ENCODE peak calls at places on chromosomes 12 and 14, in ten cellular contexts. One of them, this sample, is unnamed.

GRCh38 chr14:79278798-79279644 is 932.3 kb downstream of the DIO2 start:
- DNase-seq in SW480: peak; percentile 96
- DNase-seq in RKO: no peak
- DNase-seq in globus pallidus: peak; percentile 38
- DNase-seq in COR-L47: peak; percentile 93
- DNase-seq in activated CD4-positive, alpha-beta T cell treated with anti-CD3 and anti-CD28 coated beads, Interleukin-2, amount 50 U/mL, for 48 hours: no peak
- DNase-seq in uterus: peak; percentile 81
- DNase-seq in astrocyte: peak; percentile 92
- DNase-seq in AG09309: peak; percentile 70
- DNase-seq in omental fat pad: peak; percentile 39
- DNase-seq in this sample: peak; percentile 83

GRCh38 chr12:64387201-64387816 is 3.2 kb downstream of the C12orf56 start:
- DNase-seq in SW480: no peak
- DNase-seq in RKO: no peak
- DNase-seq in globus pallidus: no peak
- DNase-seq in COR-L47: no peak
- DNase-seq in activated CD4-positive, alpha-beta T cell treated with anti-CD3 and anti-CD28 coated beads, Interleukin-2, amount 50 U/mL, for 48 hours: no peak
- DNase-seq in uterus: no peak
- DNase-seq in astrocyte: no peak
- DNase-seq in AG09309: no peak
- DNase-seq in omental fat pad: no peak
- DNase-seq in this sample: no peak

GRCh38 chr14:100617715-100618693 is 30.8 kb upstream of the BEGAIN start:
- DNase-seq in SW480: no peak
- DNase-seq in RKO: no peak
- DNase-seq in globus pallidus: peak; percentile 83
- DNase-seq in COR-L47: no peak
- DNase-seq in activated CD4-positive, alpha-beta T cell treated with anti-CD3 and anti-CD28 coated beads, Interleukin-2, amount 50 U/mL, for 48 hours: no peak
- DNase-seq in uterus: peak; percentile 8
- DNase-seq in astrocyte: no peak
- DNase-seq in AG09309: no peak
- DNase-seq in omental fat pad: no peak
- DNase-seq in this sample: peak; percentile 41

GRCh38 chr14:27672047-27672446 is 1074.2 kb upstream of the NOVA1 start:
- DNase-seq in SW480: no peak
- DNase-seq in RKO: no peak
- DNase-seq in globus pallidus: no peak
- DNase-seq in COR-L47: no peak
- DNase-seq in activated CD4-positive, alpha-beta T cell treated with anti-CD3 and anti-CD28 coated beads, Interleukin-2, amount 50 U/mL, for 48 hours: no peak
- DNase-seq in uterus: no peak
- DNase-seq in astrocyte: peak; percentile 1
- DNase-seq in AG09309: no peak
- DNase-seq in omental fat pad: no peak
- DNase-seq in this sample: no peak

GRCh38 chr14:63962896-63963295 is 110.1 kb downstream of the SYNE2 start:
- DNase-seq in SW480: no peak
- DNase-seq in RKO: no peak
- DNase-seq in globus pallidus: no peak
- DNase-seq in COR-L47: no peak
- DNase-seq in activated CD4-positive, alpha-beta T cell treated with anti-CD3 and anti-CD28 coated beads, Interleukin-2, amount 50 U/mL, for 48 hours: no peak
- DNase-seq in uterus: no peak
- DNase-seq in astrocyte: no peak
- DNase-seq in AG09309: no peak
- DNase-seq in omental fat pad: no peak
- DNase-seq in this sample: no peak

GRCh38 chr12:95204141-95204866 is 13.0 kb downstream of the FGD6 start:
- DNase-seq in SW480: peak; percentile 83
- DNase-seq in RKO: no peak
- DNase-seq in globus pallidus: no peak
- DNase-seq in COR-L47: no peak
- DNase-seq in activated CD4-positive, alpha-beta T cell treated with anti-CD3 and anti-CD28 coated beads, Interleukin-2, amount 50 U/mL, for 48 hours: no peak
- DNase-seq in uterus: peak; percentile 37
- DNase-seq in astrocyte: peak; percentile 93
- DNase-seq in AG09309: peak; percentile 70
- DNase-seq in omental fat pad: no peak
- DNase-seq in this sample: peak; percentile 35

GRCh38 chr14:71492346-71492745 is 439.9 kb upstream of the RGS6 start:
- DNase-seq in SW480: no peak
- DNase-seq in RKO: no peak
- DNase-seq in globus pallidus: no peak
- DNase-seq in COR-L47: no peak
- DNase-seq in activated CD4-positive, alpha-beta T cell treated with anti-CD3 and anti-CD28 coated beads, Interleukin-2, amount 50 U/mL, for 48 hours: no peak
- DNase-seq in uterus: no peak
- DNase-seq in astrocyte: no peak
- DNase-seq in AG09309: no peak
- DNase-seq in omental fat pad: no peak
- DNase-seq in this sample: no peak

GRCh38 chr12:12007001-12007712 is 63.6 kb upstream of the BCL2L14 start:
- DNase-seq in SW480: no peak
- DNase-seq in RKO: no peak
- DNase-seq in globus pallidus: no peak
- DNase-seq in COR-L47: no peak
- DNase-seq in activated CD4-positive, alpha-beta T cell treated with anti-CD3 and anti-CD28 coated beads, Interleukin-2, amount 50 U/mL, for 48 hours: peak; percentile 84
- DNase-seq in uterus: no peak
- DNase-seq in astrocyte: peak; percentile 87
- DNase-seq in AG09309: no peak
- DNase-seq in omental fat pad: no peak
- DNase-seq in this sample: no peak

GRCh38 chr12:112140728-112141127 is 15.4 kb downstream of the TRAFD1 start:
- DNase-seq in SW480: no peak
- DNase-seq in RKO: no peak
- DNase-seq in globus pallidus: no peak
- DNase-seq in COR-L47: no peak
- DNase-seq in activated CD4-positive, alpha-beta T cell treated with anti-CD3 and anti-CD28 coated beads, Interleukin-2, amount 50 U/mL, for 48 hours: no peak
- DNase-seq in uterus: no peak
- DNase-seq in astrocyte: no peak
- DNase-seq in AG09309: no peak
- DNase-seq in omental fat pad: no peak
- DNase-seq in this sample: no peak

GRCh38 chr14:92974541-92975345 is 51.8 kb downstream of the CHGA start:
- DNase-seq in SW480: no peak
- DNase-seq in RKO: no peak
- DNase-seq in globus pallidus: no peak
- DNase-seq in COR-L47: no peak
- DNase-seq in activated CD4-positive, alpha-beta T cell treated with anti-CD3 and anti-CD28 coated beads, Interleukin-2, amount 50 U/mL, for 48 hours: no peak
- DNase-seq in uterus: no peak
- DNase-seq in astrocyte: no peak
- DNase-seq in AG09309: no peak
- DNase-seq in omental fat pad: no peak
- DNase-seq in this sample: no peak

GRCh38 chr12:56248711-56249110 is 9.5 kb downstream of the ANKRD52 start:
- DNase-seq in SW480: no peak
- DNase-seq in RKO: no peak
- DNase-seq in globus pallidus: no peak
- DNase-seq in COR-L47: no peak
- DNase-seq in activated CD4-positive, alpha-beta T cell treated with anti-CD3 and anti-CD28 coated beads, Interleukin-2, amount 50 U/mL, for 48 hours: no peak
- DNase-seq in uterus: no peak
- DNase-seq in astrocyte: no peak
- DNase-seq in AG09309: no peak
- DNase-seq in omental fat pad: no peak
- DNase-seq in this sample: no peak

GRCh38 chr12:130716918-130717306 is 813 bp upstream of the RIMBP2 start:
- DNase-seq in SW480: no peak
- DNase-seq in RKO: no peak
- DNase-seq in globus pallidus: no peak
- DNase-seq in COR-L47: no peak
- DNase-seq in activated CD4-positive, alpha-beta T cell treated with anti-CD3 and anti-CD28 coated beads, Interleukin-2, amount 50 U/mL, for 48 hours: no peak
- DNase-seq in uterus: no peak
- DNase-seq in astrocyte: no peak
- DNase-seq in AG09309: no peak
- DNase-seq in omental fat pad: no peak
- DNase-seq in this sample: no peak

GRCh38 chr12:100716658-100716948 is 78.0 kb upstream of the ANO4 start:
- DNase-seq in SW480: no peak
- DNase-seq in RKO: no peak
- DNase-seq in globus pallidus: no peak
- DNase-seq in COR-L47: no peak
- DNase-seq in activated CD4-positive, alpha-beta T cell treated with anti-CD3 and anti-CD28 coated beads, Interleukin-2, amount 50 U/mL, for 48 hours: no peak
- DNase-seq in uterus: no peak
- DNase-seq in astrocyte: peak; percentile 1
- DNase-seq in AG09309: no peak
- DNase-seq in omental fat pad: no peak
- DNase-seq in this sample: no peak

GRCh38 chr12:46233418-46233817 is 35.4 kb downstream of the SLC38A1 start:
- DNase-seq in SW480: no peak
- DNase-seq in RKO: no peak
- DNase-seq in globus pallidus: no peak
- DNase-seq in COR-L47: no peak
- DNase-seq in activated CD4-positive, alpha-beta T cell treated with anti-CD3 and anti-CD28 coated beads, Interleukin-2, amount 50 U/mL, for 48 hours: no peak
- DNase-seq in uterus: no peak
- DNase-seq in astrocyte: no peak
- DNase-seq in AG09309: no peak
- DNase-seq in omental fat pad: no peak
- DNase-seq in this sample: no peak

GRCh38 chr12:57756406-57757341 is 1.8 kb downstream of the MARCHF9 start:
- DNase-seq in SW480: no peak
- DNase-seq in RKO: no peak
- DNase-seq in globus pallidus: no peak
- DNase-seq in COR-L47: peak; percentile 48
- DNase-seq in activated CD4-positive, alpha-beta T cell treated with anti-CD3 and anti-CD28 coated beads, Interleukin-2, amount 50 U/mL, for 48 hours: peak; percentile 74
- DNase-seq in uterus: no peak
- DNase-seq in astrocyte: no peak
- DNase-seq in AG09309: no peak
- DNase-seq in omental fat pad: no peak
- DNase-seq in this sample: no peak

GRCh38 chr14:20848316-20848954 is 42.8 kb upstream of the RNASE3 start:
- DNase-seq in SW480: peak; percentile 9
- DNase-seq in RKO: peak; percentile 84
- DNase-seq in globus pallidus: no peak
- DNase-seq in COR-L47: no peak
- DNase-seq in activated CD4-positive, alpha-beta T cell treated with anti-CD3 and anti-CD28 coated beads, Interleukin-2, amount 50 U/mL, for 48 hours: no peak
- DNase-seq in uterus: no peak
- DNase-seq in astrocyte: peak; percentile 10
- DNase-seq in AG09309: no peak
- DNase-seq in omental fat pad: no peak
- DNase-seq in this sample: no peak

GRCh38 chr12:5797661-5798060 is 147.4 kb downstream of the ANO2 start:
- DNase-seq in SW480: no peak
- DNase-seq in RKO: no peak
- DNase-seq in globus pallidus: no peak
- DNase-seq in COR-L47: no peak
- DNase-seq in activated CD4-positive, alpha-beta T cell treated with anti-CD3 and anti-CD28 coated beads, Interleukin-2, amount 50 U/mL, for 48 hours: no peak
- DNase-seq in uterus: no peak
- DNase-seq in astrocyte: no peak
- DNase-seq in AG09309: no peak
- DNase-seq in omental fat pad: no peak
- DNase-seq in this sample: no peak

GRCh38 chr12:71755146-71755892 is 656 bp downstream of the RAB21 start:
- DNase-seq in SW480: peak; percentile 37
- DNase-seq in RKO: peak; percentile 85
- DNase-seq in globus pallidus: no peak
- DNase-seq in COR-L47: peak; percentile 22
- DNase-seq in activated CD4-positive, alpha-beta T cell treated with anti-CD3 and anti-CD28 coated beads, Interleukin-2, amount 50 U/mL, for 48 hours: peak; percentile 65
- DNase-seq in uterus: peak; percentile 30
- DNase-seq in astrocyte: peak; percentile 61
- DNase-seq in AG09309: no peak
- DNase-seq in omental fat pad: no peak
- DNase-seq in this sample: peak; percentile 34

GRCh38 chr14:74042296-74042695 is 23.1 kb downstream of the BBOF1 start:
- DNase-seq in SW480: no peak
- DNase-seq in RKO: no peak
- DNase-seq in globus pallidus: no peak
- DNase-seq in COR-L47: no peak
- DNase-seq in activated CD4-positive, alpha-beta T cell treated with anti-CD3 and anti-CD28 coated beads, Interleukin-2, amount 50 U/mL, for 48 hours: no peak
- DNase-seq in uterus: no peak
- DNase-seq in astrocyte: no peak
- DNase-seq in AG09309: no peak
- DNase-seq in omental fat pad: no peak
- DNase-seq in this sample: no peak

GRCh38 chr14:22558221-22558913 is 30.7 kb downstream of the DAD1 start:
- DNase-seq in SW480: no peak
- DNase-seq in RKO: no peak
- DNase-seq in globus pallidus: no peak
- DNase-seq in COR-L47: no peak
- DNase-seq in activated CD4-positive, alpha-beta T cell treated with anti-CD3 and anti-CD28 coated beads, Interleukin-2, amount 50 U/mL, for 48 hours: peak; percentile 79
- DNase-seq in uterus: no peak
- DNase-seq in astrocyte: no peak
- DNase-seq in AG09309: no peak
- DNase-seq in omental fat pad: no peak
- DNase-seq in this sample: no peak

GRCh38 chr14:77508249-77508648 is 9.6 kb upstream of the ISM2 start:
- DNase-seq in SW480: no peak
- DNase-seq in RKO: no peak
- DNase-seq in globus pallidus: no peak
- DNase-seq in COR-L47: no peak
- DNase-seq in activated CD4-positive, alpha-beta T cell treated with anti-CD3 and anti-CD28 coated beads, Interleukin-2, amount 50 U/mL, for 48 hours: no peak
- DNase-seq in uterus: no peak
- DNase-seq in astrocyte: peak; percentile 75
- DNase-seq in AG09309: peak; percentile 43
- DNase-seq in omental fat pad: no peak
- DNase-seq in this sample: no peak

GRCh38 chr12:1828863-1829262 is 8.5 kb downstream of the LRTM2 start:
- DNase-seq in SW480: peak; percentile 51
- DNase-seq in RKO: no peak
- DNase-seq in globus pallidus: no peak
- DNase-seq in COR-L47: no peak
- DNase-seq in activated CD4-positive, alpha-beta T cell treated with anti-CD3 and anti-CD28 coated beads, Interleukin-2, amount 50 U/mL, for 48 hours: no peak
- DNase-seq in uterus: no peak
- DNase-seq in astrocyte: no peak
- DNase-seq in AG09309: no peak
- DNase-seq in omental fat pad: no peak
- DNase-seq in this sample: no peak

GRCh38 chr12:43848786-43849185 is 12.9 kb downstream of the TMEM117 start:
- DNase-seq in SW480: peak; percentile 16
- DNase-seq in RKO: no peak
- DNase-seq in globus pallidus: no peak
- DNase-seq in COR-L47: no peak
- DNase-seq in activated CD4-positive, alpha-beta T cell treated with anti-CD3 and anti-CD28 coated beads, Interleukin-2, amount 50 U/mL, for 48 hours: no peak
- DNase-seq in uterus: no peak
- DNase-seq in astrocyte: no peak
- DNase-seq in AG09309: no peak
- DNase-seq in omental fat pad: no peak
- DNase-seq in this sample: no peak

GRCh38 chr14:67816326-67817009 is at the start of gene ZFYVE26:
- DNase-seq in SW480: peak; percentile 99
- DNase-seq in RKO: peak; percentile 98
- DNase-seq in globus pallidus: peak; percentile 96
- DNase-seq in COR-L47: peak; percentile 98
- DNase-seq in activated CD4-positive, alpha-beta T cell treated with anti-CD3 and anti-CD28 coated beads, Interleukin-2, amount 50 U/mL, for 48 hours: peak; percentile 86
- DNase-seq in uterus: peak; percentile 95
- DNase-seq in astrocyte: peak; percentile 89
- DNase-seq in AG09309: peak; percentile 75
- DNase-seq in omental fat pad: peak; percentile 78
- DNase-seq in this sample: peak; percentile 92

GRCh38 chr12:110010853-110011835 is 11.9 kb downstream of the ANKRD13A start:
- DNase-seq in SW480: no peak
- DNase-seq in RKO: no peak
- DNase-seq in globus pallidus: no peak
- DNase-seq in COR-L47: no peak
- DNase-seq in activated CD4-positive, alpha-beta T cell treated with anti-CD3 and anti-CD28 coated beads, Interleukin-2, amount 50 U/mL, for 48 hours: no peak
- DNase-seq in uterus: no peak
- DNase-seq in astrocyte: no peak
- DNase-seq in AG09309: no peak
- DNase-seq in omental fat pad: no peak
- DNase-seq in this sample: no peak

GRCh38 chr12:5267603-5268423 is 164.1 kb upstream of the NTF3 start:
- DNase-seq in SW480: no peak
- DNase-seq in RKO: no peak
- DNase-seq in globus pallidus: no peak
- DNase-seq in COR-L47: no peak
- DNase-seq in activated CD4-positive, alpha-beta T cell treated with anti-CD3 and anti-CD28 coated beads, Interleukin-2, amount 50 U/mL, for 48 hours: no peak
- DNase-seq in uterus: no peak
- DNase-seq in astrocyte: peak; percentile 26
- DNase-seq in AG09309: peak; percentile 28
- DNase-seq in omental fat pad: no peak
- DNase-seq in this sample: no peak

GRCh38 chr12:106248177-106248848 is 493 bp upstream of the CKAP4 start:
- DNase-seq in SW480: peak; percentile 28
- DNase-seq in RKO: peak; percentile 66
- DNase-seq in globus pallidus: peak; percentile 40
- DNase-seq in COR-L47: no peak
- DNase-seq in activated CD4-positive, alpha-beta T cell treated with anti-CD3 and anti-CD28 coated beads, Interleukin-2, amount 50 U/mL, for 48 hours: peak; percentile 27
- DNase-seq in uterus: peak; percentile 71
- DNase-seq in astrocyte: peak; percentile 63
- DNase-seq in AG09309: no peak
- DNase-seq in omental fat pad: peak; percentile 56
- DNase-seq in this sample: peak; percentile 75

GRCh38 chr14:23147676-23148075 is 28.6 kb upstream of the CEBPE start:
- DNase-seq in SW480: no peak
- DNase-seq in RKO: no peak
- DNase-seq in globus pallidus: no peak
- DNase-seq in COR-L47: no peak
- DNase-seq in activated CD4-positive, alpha-beta T cell treated with anti-CD3 and anti-CD28 coated beads, Interleukin-2, amount 50 U/mL, for 48 hours: no peak
- DNase-seq in uterus: peak; percentile 89
- DNase-seq in astrocyte: peak; percentile 37
- DNase-seq in AG09309: no peak
- DNase-seq in omental fat pad: no peak
- DNase-seq in this sample: no peak